ENCODE peak calls at places on chromosomes 3 and 15, in eight cellular contexts. G is MV-4-11; R is ovary; A is NCI-H2029; E is activated CD8-positive, alpha-beta memory T cell treated with anti-CD3 and anti-CD28 coated beads, Interleukin-2, amount 50 U/mL, for 4 hours; W is 8988T; J is cardiac fibroblast; N is GM04504. U is an unnamed sample.

GRCh38 chr3:165346503-165346902 is 150.3 kb upstream of the SLITRK3 start:
- DNase-seq in G (no peak), R (no peak), A (no peak), E (no peak), W (no peak), J (no peak), N (no peak), U (no peak)

GRCh38 chr3:189563841-189564563 is 67.2 kb upstream of the TP63 start:
- DNase-seq in G (peak; percentile 62), R (no peak), A (no peak), E (no peak), W (no peak), J (peak; percentile 48), N (peak; percentile 85), U (no peak)

GRCh38 chr15:92521624-92522008 is 127.9 kb downstream of the ST8SIA2 start:
- DNase-seq in G (peak; percentile 32), R (peak; percentile 92), A (peak; percentile 22), E (peak; percentile 21), W (peak; percentile 22), J (peak; percentile 93), N (peak; percentile 37), U (peak; percentile 50)

GRCh38 chr15:101328001-101328400 is 33.0 kb upstream of the SNRPA1 start:
- DNase-seq in G (no peak), R (no peak), A (no peak), E (no peak), W (no peak), J (no peak), N (no peak), U (no peak)

GRCh38 chr3:131903988-131904415 is 130.8 kb downstream of the CPNE4 start:
- DNase-seq in G (no peak), R (no peak), A (no peak), E (no peak), W (peak; percentile 9), J (peak; percentile 94), N (peak; percentile 93), U (no peak)

GRCh38 chr3:138861755-138862333 is 27.1 kb upstream of the PIK3CB start:
- DNase-seq in G (no peak), R (no peak), A (no peak), E (no peak), W (no peak), J (peak; percentile 23), N (no peak), U (no peak)

GRCh38 chr15:35481992-35482391 is 64.0 kb downstream of the DPH6 start:
- DNase-seq in G (no peak), R (no peak), A (no peak), E (no peak), W (no peak), J (peak; percentile 51), N (peak; percentile 58), U (no peak)

GRCh38 chr3:12982619-12983101 is 90.6 kb downstream of the IQSEC1 start:
- DNase-seq in G (no peak), R (no peak), A (no peak), E (no peak), W (no peak), J (no peak), N (no peak), U (no peak)

GRCh38 chr3:184361532-184361931 is at the start of the genes CLCN2 and POLR2H:
- DNase-seq in G (peak; percentile 19), R (peak; percentile 69), A (peak; percentile 37), E (peak; percentile 47), W (no peak), J (peak; percentile 71), N (no peak), U (no peak)

GRCh38 chr3:51718547-51719412 is 11.9 kb downstream of the GRM2 start:
- DNase-seq in G (peak; percentile 75), R (no peak), A (peak; percentile 12), E (no peak), W (peak; percentile 96), J (peak; percentile 52), N (peak; percentile 5), U (no peak)

U was measured in thoracic aorta.